ENCODE peak calls at places on chromosomes 4 and X, in four cellular contexts. W, M, F and X are unnamed samples.

GRCh38 chrX:115147220-115147619 is 42.0 kb upstream of the RBMXL3 start:
- DNase-seq in M (no peak), W (peak), F (peak), X (no peak)

GRCh38 chr4:128880662-128881061 is 71.2 kb downstream of the JADE1 start:
- DNase-seq in M (no peak), W (no peak), F (no peak), X (no peak)

GRCh38 chr4:48025005-48025404 is 8.4 kb downstream of the NIPAL1 start:
- DNase-seq in F (no peak), W (no peak), M (no peak), X (no peak)

GRCh38 chr4:64784125-64784524 is 374.9 kb upstream of the TECRL start:
- DNase-seq in F (no peak), M (no peak), W (no peak), X (no peak)

GRCh38 chr4:121307441-121308327 is 73.1 kb downstream of the QRFPR start:
- DNase-seq in F (no peak), W (peak), M (no peak), X (peak)

GRCh38 chr4:150242820-150243458 is 164.7 kb downstream of the DCLK2 start:
- DNase-seq in F (peak), W (peak), M (no peak), X (peak)

GRCh38 chr4:19532120-19532848 is 719.4 kb upstream of the SLIT2 start:
- DNase-seq in W (no peak), F (no peak), M (no peak), X (no peak)

GRCh38 chr4:134145369-134145768 is 56.2 kb downstream of the PABPC4L start:
- DNase-seq in M (no peak), W (no peak), F (no peak), X (no peak)

GRCh38 chr4:139761461-139761860 is 95.8 kb downstream of the MGST2 start:
- DNase-seq in F (peak), W (peak), M (no peak), X (no peak)

GRCh38 chrX:153992180-153992579 is 19.6 kb downstream of the TMEM187 start:
- DNase-seq in M (no peak), F (no peak), W (no peak), X (no peak)
- TF ChIP-seq TEAD4 in M (no peak), F (no peak), W (no peak), X (no peak)

DNA sequence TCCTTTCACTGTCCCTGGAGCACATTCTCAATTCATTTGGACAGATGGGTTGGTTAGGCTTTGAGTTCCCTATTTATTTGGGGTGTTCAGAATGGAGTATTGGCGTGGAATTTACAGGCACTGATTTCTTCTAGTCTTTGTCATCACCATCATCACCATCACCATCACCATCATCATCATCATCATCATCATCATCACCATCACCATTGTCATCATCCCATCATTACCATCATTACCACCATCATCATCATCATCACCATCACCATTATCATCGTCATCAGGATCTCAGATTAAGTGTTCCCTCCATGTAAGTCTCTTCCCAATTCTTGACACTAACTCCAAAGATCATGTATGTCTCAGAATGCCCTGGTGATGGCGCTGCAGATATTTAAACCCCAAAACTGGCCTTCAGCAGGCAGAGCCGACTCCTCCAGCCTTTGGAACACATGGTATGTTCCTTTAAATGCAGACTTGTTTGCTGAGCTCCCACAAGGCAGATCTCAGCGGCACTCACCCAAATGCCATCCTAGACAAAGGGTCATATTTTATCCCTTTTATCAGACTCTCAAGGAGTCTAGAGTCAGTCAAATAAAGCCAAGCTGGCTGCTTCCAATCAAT is 19.8 kb upstream of the FAM9A start:
- DNase-seq in M (peak), F (no peak), W (no peak), X (peak)
- TF ChIP-seq TEAD4 in M (no peak), F (no peak), W (no peak), X (no peak)

GRCh38 chrX:149539283-149540132 is 1.3 kb upstream of the EOLA1 start:
- DNase-seq in F (peak), W (peak), M (peak), X (peak)
- TF ChIP-seq TEAD4 in F (no peak), W (no peak), M (no peak), X (no peak)

GRCh38 chrX:103941201-103941975 is 21.0 kb upstream of the TMSB15B start:
- DNase-seq in M (no peak), W (peak), F (peak), X (no peak)
- TF ChIP-seq TEAD4 in M (no peak), W (no peak), F (no peak), X (no peak)

DNA sequence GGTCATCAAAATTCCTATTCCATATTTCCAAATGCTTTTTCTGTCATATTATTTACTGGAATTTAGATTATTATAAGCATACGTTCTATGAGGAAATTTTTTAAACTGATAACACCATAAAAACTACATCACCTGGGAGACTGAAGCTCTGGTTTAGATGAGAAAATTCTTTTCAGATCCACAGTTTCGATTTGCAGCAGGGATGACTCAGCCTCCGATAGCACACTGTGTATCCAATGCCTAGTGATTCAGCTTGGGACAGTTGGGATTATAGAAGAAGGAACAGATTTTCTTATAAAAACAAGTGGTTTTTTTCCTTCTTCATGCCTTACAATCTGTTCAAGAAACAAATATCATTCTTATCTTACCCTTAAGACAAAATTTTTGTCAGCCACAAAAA is 129.0 kb downstream of the FBXO8 start:
- DNase-seq in M (no peak), F (no peak), W (peak), X (no peak)
- TF ChIP-seq TEAD4 in M (no peak), F (no peak), W (no peak), X (no peak)

GRCh38 chr4:68654946-68655721 is 15.3 kb downstream of the UGT2B15 start:
- DNase-seq in F (no peak), M (no peak), W (no peak), X (no peak)
- TF ChIP-seq TEAD4 in F (no peak), M (no peak), W (no peak), X (no peak)

GRCh38 chrX:130251671-130252070 is 17.0 kb downstream of the ZNF280C start:
- DNase-seq in M (no peak), F (no peak), W (no peak), X (no peak)

GRCh38 chrX:130247996-130248395 is 20.7 kb downstream of the ZNF280C start:
- DNase-seq in F (no peak), M (no peak), W (no peak), X (no peak)

GRCh38 chrX:130245441-130245840 is 23.3 kb downstream of the ZNF280C start:
- DNase-seq in M (no peak), W (no peak), F (no peak), X (no peak)

GRCh38 chrX:130246084-130246483 is 22.6 kb downstream of the ZNF280C start:
- DNase-seq in W (no peak), M (no peak), F (no peak), X (no peak)
- TF ChIP-seq TEAD4 in W (no peak), M (no peak), F (no peak), X (no peak)

DNA sequence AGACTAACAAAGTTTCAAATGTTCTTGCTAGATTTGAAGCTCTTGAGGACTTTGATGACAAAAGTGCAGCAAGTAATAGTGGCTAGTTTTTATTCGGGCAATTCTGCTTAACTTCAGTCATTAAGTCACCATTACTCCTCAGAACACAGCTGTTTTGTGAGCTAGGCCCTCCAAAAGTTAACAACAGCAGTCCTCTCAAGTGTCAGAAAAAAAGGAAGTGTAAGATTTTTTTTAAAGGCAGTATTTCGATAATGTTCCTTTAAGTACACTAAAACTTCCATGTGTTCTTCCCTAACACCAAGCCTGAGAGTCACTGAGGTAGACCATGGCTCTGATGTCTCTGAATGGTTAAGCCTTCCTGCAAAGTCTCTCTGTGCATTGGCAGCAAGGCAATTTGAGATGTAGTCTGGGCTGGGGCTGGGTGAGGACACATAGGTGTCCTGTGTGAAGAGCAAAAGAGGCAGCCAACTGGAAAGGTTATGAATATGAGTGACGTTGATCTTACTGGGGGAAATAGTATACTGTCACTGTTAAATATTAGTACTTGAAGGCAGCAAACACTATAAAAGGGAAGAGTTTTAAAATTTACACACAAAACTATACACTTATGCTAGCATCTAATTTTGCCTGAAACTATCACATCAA is 174.0 kb upstream of the MAP3K15 start:
- DNase-seq in F (no peak), M (no peak), W (no peak), X (no peak)
- TF ChIP-seq TEAD4 in F (no peak), M (no peak), W (no peak), X (no peak)

GRCh38 chrX:1221296-1221845 is 8.9 kb upstream of the CRLF2 start:
- DNase-seq in F (no peak), W (no peak), M (no peak), X (no peak)

GRCh38 chrX:1226249-1226648 is 13.8 kb upstream of the CRLF2 start:
- DNase-seq in M (no peak), F (no peak), W (no peak), X (no peak)

GRCh38 chrX:1222511-1223252 is 10.2 kb upstream of the CRLF2 start:
- DNase-seq in M (no peak), W (no peak), F (no peak), X (no peak)

GRCh38 chrX:1224954-1225353 is 12.5 kb upstream of the CRLF2 start:
- DNase-seq in W (no peak), F (no peak), M (no peak), X (no peak)

GRCh38 chrX:1223253-1223621 is 10.8 kb upstream of the CRLF2 start:
- DNase-seq in F (no peak), W (no peak), M (no peak), X (no peak)
- TF ChIP-seq TEAD4 in F (no peak), W (no peak), M (no peak), X (no peak)